ENCODE peak calls at places on chromosomes 4 and X, in ten cellular contexts. U is activated CD8-positive, alpha-beta memory T cell treated with anti-CD3 and anti-CD28 coated beads for 4 hours; W is GM23338; L is GDM1; T is lower leg skin; X is neural progenitor cell; M is stimulated activated naive B cell treated with anti-CD40 and anti-IgM and Interleukin-4, amounts not matched to agents 10 μg/mL and 1 μg/mL and 100 μg/mL, for 72 hours; Q is transverse colon; V is M059J; F is ELR. K is an unnamed sample.

GRCh38 chrX:35919536-35920309 is at the start of gene CFAP47:
- DNase-seq in U (no peak), W (peak; percentile 78), L (no peak), T (no peak), X (peak; percentile 86), M (no peak), Q (peak; percentile 12), V (no peak), F (peak; percentile 2), K (peak; percentile 73)

GRCh38 chrX:41352329-41352801 is 18.4 kb downstream of the DDX3X start:
- DNase-seq in U (no peak), W (peak; percentile 12), L (no peak), T (no peak), X (no peak), M (no peak), Q (no peak), V (peak; percentile 74), F (peak; percentile 19), K (no peak)

GRCh38 chr4:57090099-57090498 is 20.1 kb downstream of the IGFBP7 start:
- DNase-seq in U (no peak), W (no peak), L (no peak), T (no peak), X (no peak), M (no peak), Q (no peak), V (no peak), F (no peak), K (no peak)

GRCh38 chr4:69154021-69154420 is 57.7 kb downstream of the UGT2B7 start:
- DNase-seq in U (no peak), W (no peak), L (no peak), T (no peak), X (no peak), M (no peak), Q (no peak), V (no peak), F (no peak), K (no peak)

GRCh38 chr4:158649111-158649680 is 22.5 kb downstream of the C4orf46 start:
- DNase-seq in U (no peak), W (no peak), L (no peak), T (no peak), X (no peak), M (no peak), Q (no peak), V (no peak), F (no peak), K (no peak)

GRCh38 chrX:39705299-39705698 is 392.5 kb downstream of the BCOR start:
- DNase-seq in U (no peak), W (peak; percentile 29), L (no peak), T (peak; percentile 31), X (no peak), M (no peak), Q (peak; percentile 58), V (peak; percentile 92), F (peak; percentile 69), K (peak; percentile 31)

GRCh38 chr4:67581913-67582312 is 23.4 kb downstream of the STAP1 start:
- DNase-seq in U (no peak), W (no peak), L (no peak), T (no peak), X (no peak), M (no peak), Q (no peak), V (no peak), F (no peak), K (no peak)

GRCh38 chrX:128714425-128714824 is 662.2 kb upstream of the ACTRT1 start:
- DNase-seq in U (no peak), W (no peak), L (no peak), T (no peak), X (no peak), M (no peak), Q (no peak), V (no peak), F (no peak), K (no peak)

GRCh38 chr4:124902111-124902510 is 189.6 kb upstream of the ANKRD50 start:
- DNase-seq in U (no peak), W (no peak), L (no peak), T (no peak), X (no peak), M (no peak), Q (no peak), V (no peak), F (no peak), K (no peak)

GRCh38 chr4:8771258-8771590 is 100.4 kb downstream of the HMX1 start:
- DNase-seq in U (no peak), W (peak; percentile 26), L (no peak), T (no peak), X (no peak), M (no peak), Q (no peak), V (no peak), F (no peak), K (no peak)

GRCh38 chr4:11418610-11419009 is 10.1 kb downstream of the HS3ST1 start:
- DNase-seq in U (no peak), W (peak; percentile 28), L (peak; percentile 6), T (no peak), X (peak; percentile 14), M (no peak), Q (no peak), V (peak; percentile 5), F (no peak), K (no peak)

GRCh38 chr4:67087897-67088296 is 457.4 kb downstream of the CENPC start:
- DNase-seq in U (no peak), W (peak; percentile 78), L (no peak), T (peak; percentile 49), X (peak; percentile 50), M (peak; percentile 17), Q (peak; percentile 35), V (peak; percentile 3), F (peak; percentile 43), K (peak; percentile 38)

GRCh38 chrX:131816551-131817136 is 206.5 kb upstream of the STK26 start:
- DNase-seq in U (peak; percentile 61), W (no peak), L (peak; percentile 78), T (peak; percentile 65), X (no peak), M (peak; percentile 83), Q (peak; percentile 87), V (peak; percentile 34), F (peak; percentile 40), K (no peak)

GRCh38 chr4:89204624-89205023 is 93.3 kb downstream of the TIGD2 start:
- DNase-seq in U (no peak), W (no peak), L (no peak), T (no peak), X (no peak), M (no peak), Q (no peak), V (no peak), F (no peak), K (no peak)

GRCh38 chrX:17596051-17596450 is 141.2 kb upstream of the SCML1 start:
- DNase-seq in U (no peak), W (no peak), L (no peak), T (no peak), X (no peak), M (no peak), Q (no peak), V (peak; percentile 74), F (peak; percentile 27), K (no peak)

GRCh38 chr4:95591278-95591677 is 42.5 kb upstream of the UNC5C start:
- DNase-seq in U (no peak), W (no peak), L (no peak), T (no peak), X (no peak), M (no peak), Q (no peak), V (no peak), F (no peak), K (no peak)

GRCh38 chrX:22165732-22166457 is 106.8 kb upstream of the CBLL2 start:
- DNase-seq in U (no peak), W (no peak), L (no peak), T (no peak), X (no peak), M (no peak), Q (no peak), V (peak; percentile 55), F (peak; percentile 35), K (no peak)

GRCh38 chr4:135177323-135177722 is 975.7 kb upstream of the PABPC4L start:
- DNase-seq in U (no peak), W (peak; percentile 7), L (no peak), T (no peak), X (no peak), M (no peak), Q (no peak), V (no peak), F (no peak), K (no peak)

GRCh38 chrX:140918398-140919043 is 83.9 kb upstream of the SPANXB1 start:
- DNase-seq in U (no peak), W (peak; percentile 86), L (peak; percentile 4), T (no peak), X (peak; percentile 73), M (peak; percentile 51), Q (peak; percentile 8), V (peak; percentile 86), F (peak; percentile 75), K (peak; percentile 31)

GRCh38 chrX:141632124-141632523 is 42.6 kb downstream of the SPANXA2 start:
- DNase-seq in U (no peak), W (no peak), L (no peak), T (no peak), X (no peak), M (no peak), Q (no peak), V (no peak), F (peak; percentile 36), K (no peak)

GRCh38 chr4:41160010-41160789 is 54.1 kb downstream of the APBB2 start:
- DNase-seq in U (no peak), W (no peak), L (no peak), T (no peak), X (no peak), M (no peak), Q (no peak), V (peak; percentile 98), F (peak; percentile 98), K (no peak)

GRCh38 chr4:66062044-66062443 is 391.8 kb upstream of the EPHA5 start:
- DNase-seq in U (no peak), W (no peak), L (no peak), T (no peak), X (no peak), M (no peak), Q (no peak), V (peak; percentile 36), F (peak; percentile 57), K (no peak)

GRCh38 chrX:65668362-65669310 is 1.2 kb downstream of the MSN start:
- DNase-seq in U (peak; percentile 13), W (peak; percentile 41), L (peak; percentile 77), T (peak; percentile 53), X (peak; percentile 57), M (peak; percentile 42), Q (peak; percentile 61), V (peak; percentile 94), F (peak; percentile 82), K (peak; percentile 26)

GRCh38 chr4:144343143-144343755 is 202.7 kb upstream of the GYPA start:
- DNase-seq in U (no peak), W (no peak), L (no peak), T (no peak), X (no peak), M (no peak), Q (no peak), V (no peak), F (peak; percentile 6), K (no peak)

GRCh38 chr4:158018831-158019230 is 154.0 kb downstream of the GASK1B start:
- DNase-seq in U (no peak), W (no peak), L (no peak), T (no peak), X (no peak), M (no peak), Q (no peak), V (no peak), F (no peak), K (no peak)

GRCh38 chr4:76504613-76505465 is 69.8 kb downstream of the SHROOM3 start:
- DNase-seq in U (no peak), W (peak; percentile 79), L (peak; percentile 19), T (no peak), X (peak; percentile 53), M (no peak), Q (no peak), V (peak; percentile 62), F (peak; percentile 66), K (peak; percentile 60)

GRCh38 chr4:102494603-102495002 is 6.6 kb upstream of the NFKB1 start:
- DNase-seq in U (no peak), W (no peak), L (no peak), T (no peak), X (no peak), M (no peak), Q (no peak), V (no peak), F (no peak), K (no peak)

K was measured in iPS-NIHi11.